ENCODE peak calls at places on chromosomes 4 and X, in seven cellular contexts. Y, J, I, U, V, W and Q are unnamed samples.

GRCh38 chr4:57080781-57081650 is 29.2 kb downstream of the IGFBP7 start:
- DNase-seq in W (peak), U (no peak), V (no peak), J (no peak), I (no peak), Y (no peak), Q (no peak)

GRCh38 chr4:165720411-165721082 is 152.5 kb upstream of the TLL1 start:
- DNase-seq in I (no peak), Y (no peak), V (no peak), W (no peak), U (peak), J (no peak), Q (no peak)

GRCh38 chrX:1554469-1555210 is 17.7 kb upstream of the P2RY8 start:
- DNase-seq in Y (no peak), I (no peak), V (peak), U (no peak), J (no peak), W (no peak), Q (no peak)

GRCh38 chrX:154761977-154762528 is 611 bp upstream of the DKC1 start:
- DNase-seq in Y (no peak), I (no peak), U (no peak), J (no peak), V (no peak), W (peak), Q (no peak)

GRCh38 chr4:25818293-25819240 is 44.2 kb downstream of the SEL1L3 start:
- DNase-seq in J (no peak), W (no peak), I (no peak), Y (no peak), V (no peak), U (no peak), Q (no peak)

GRCh38 chrX:31318866-31319265 is 247.0 kb upstream of the FTHL17 start:
- DNase-seq in W (no peak), J (no peak), U (no peak), Y (no peak), V (no peak), I (no peak), Q (no peak)

GRCh38 chr4:90598741-90599140 is 471.5 kb downstream of the CCSER1 start:
- DNase-seq in J (no peak), Y (no peak), V (no peak), U (no peak), W (no peak), I (no peak), Q (no peak)

GRCh38 chr4:113826431-113826830 is 64.9 kb upstream of the CAMK2D start:
- DNase-seq in J (no peak), Y (no peak), V (no peak), U (no peak), I (no peak), W (no peak), Q (no peak)

GRCh38 chr4:105059337-105059736 is 87.3 kb upstream of the TET2 start:
- DNase-seq in W (peak), V (no peak), Y (no peak), I (no peak), U (no peak), J (no peak), Q (no peak)

GRCh38 chrX:53280703-53281320 is 572 bp downstream of the IQSEC2 start:
- DNase-seq in V (no peak), J (no peak), I (no peak), Y (no peak), W (peak), U (no peak), Q (no peak)

GRCh38 chr4:2075987-2076907 is 17.1 kb downstream of the NAT8L start:
- DNase-seq in Y (no peak), W (no peak), V (no peak), J (no peak), U (no peak), I (no peak), Q (peak)

GRCh38 chrX:480861-481417 is 94.2 kb upstream of the PPP2R3B start:
- DNase-seq in W (no peak), V (no peak), Y (no peak), I (no peak), J (no peak), U (no peak), Q (no peak)

GRCh38 chrX:3666975-3667374 is 46.5 kb downstream of the PRKX start:
- DNase-seq in V (no peak), W (no peak), J (no peak), Y (no peak), U (no peak), I (no peak), Q (no peak)

GRCh38 chrX:149982310-149982709 is 44.0 kb upstream of the EOLA2 start:
- DNase-seq in V (no peak), U (no peak), Y (no peak), I (no peak), J (no peak), W (peak), Q (no peak)

GRCh38 chrX:12946406-12946805 is 28.5 kb upstream of the TMSB4X start:
- DNase-seq in Y (no peak), U (no peak), I (no peak), W (peak), J (no peak), V (no peak), Q (no peak)

GRCh38 chr4:212438-213174 is 88.3 kb downstream of the ZNF718 start:
- DNase-seq in V (peak), I (no peak), U (peak), W (peak), Y (no peak), J (peak), Q (peak)

GRCh38 chrX:30812326-30812725 is 76.7 kb downstream of the TAB3 start:
- DNase-seq in Y (no peak), I (no peak), U (no peak), V (peak), W (no peak), J (no peak), Q (no peak)

GRCh38 chr4:110119880-110120279 is 78.5 kb downstream of the ELOVL6 start:
- DNase-seq in W (no peak), I (no peak), U (no peak), Y (no peak), V (no peak), J (no peak), Q (no peak)

GRCh38 chr4:21413807-21414370 is 534.7 kb downstream of the KCNIP4 start:
- DNase-seq in I (no peak), W (no peak), Y (no peak), V (no peak), J (no peak), U (no peak), Q (no peak)

GRCh38 chr4:54661686-54662085 is 3.9 kb downstream of the KIT start:
- DNase-seq in Y (no peak), V (no peak), W (peak), U (no peak), I (no peak), J (no peak), Q (no peak)

GRCh38 chr4:74157116-74157742 is 689 bp upstream of the MTHFD2L start:
- DNase-seq in W (peak), Y (no peak), I (no peak), V (no peak), J (no peak), U (no peak), Q (no peak)

GRCh38 chr4:4333265-4333706 is 43.2 kb downstream of the ZBTB49 start:
- DNase-seq in W (peak), V (no peak), I (no peak), Y (no peak), U (no peak), J (peak), Q (peak)

GRCh38 chr4:117660668-117661067 is 373.6 kb upstream of the NDST3 start:
- DNase-seq in V (no peak), J (no peak), I (no peak), W (no peak), U (no peak), Y (no peak), Q (no peak)